ENCODE peak calls at places on chromosomes 3 and 15, in eight cellular contexts. F is astrocyte, I is fibroblast of lung, Z is heart left ventricle, Y is astrocyte of the spinal cord, E is kidney epithelial cell, R is endodermal cell, A is fibroblast of pulmonary artery. K is an unnamed sample.

GRCh38 chr3:14837864-14838263 is 19.1 kb downstream of the FGD5 start:
- DNase-seq in A (peak), R (no peak), I (no peak), E (no peak), F (no peak), Z (no peak), Y (no peak), K (no peak)

GRCh38 chr15:61393949-61394348 is 164.8 kb upstream of the RORA start:
- DNase-seq in Z (no peak), I (no peak), A (no peak), Y (peak), R (no peak), F (no peak), E (no peak), K (no peak)

GRCh38 chr15:23628612-23629233 is 18.9 kb downstream of the MAGEL2 start:
- DNase-seq in Y (no peak), R (peak), I (no peak), Z (no peak), F (no peak), A (no peak), E (no peak), K (no peak)

GRCh38 chr3:9099711-9100110 is 136.4 kb upstream of the RAD18 start:
- DNase-seq in R (peak), Y (no peak), A (no peak), E (no peak), F (no peak), Z (no peak), I (no peak), K (no peak)

GRCh38 chr3:128491071-128491899 is 1.7 kb downstream of the GATA2 start:
- DNase-seq in R (peak), A (no peak), Y (no peak), E (no peak), I (peak), F (no peak), Z (no peak), K (peak)

GRCh38 chr3:128486692-128487537 is 6.1 kb downstream of the GATA2 start:
- DNase-seq in R (peak), Y (no peak), Z (no peak), A (peak), I (peak), E (no peak), F (no peak), K (no peak)

GRCh38 chr15:93943607-93944006 is 287.8 kb upstream of the MCTP2 start:
- DNase-seq in A (no peak), I (peak), E (no peak), Z (no peak), F (peak), R (no peak), Y (no peak), K (no peak)

GRCh38 chr3:107599755-107600122 is 77.0 kb downstream of the BBX start:
- DNase-seq in A (no peak), E (no peak), Z (no peak), F (no peak), R (no peak), I (peak), Y (peak), K (no peak)

GRCh38 chr3:146577662-146578061 is 27.5 kb downstream of the PLSCR5 start:
- DNase-seq in F (peak), Y (peak), I (peak), A (peak), Z (no peak), E (no peak), R (no peak), K (no peak)

GRCh38 chr15:44075535-44075934 is 119.5 kb downstream of the FRMD5 start:
- DNase-seq in F (peak), Z (no peak), Y (peak), E (no peak), I (peak), R (no peak), A (peak), K (no peak)

GRCh38 chr3:159669024-159669476 is 319.6 kb upstream of the IL12A start:
- DNase-seq in E (peak), R (no peak), A (peak), Y (peak), I (peak), F (peak), Z (no peak), K (no peak)

GRCh38 chr3:73623996-73624362 is 762 bp downstream of the PDZRN3 start:
- DNase-seq in Y (peak), R (peak), Z (peak), I (peak), A (peak), F (peak), E (no peak), K (peak)

GRCh38 chr15:35078221-35078915 is 6.7 kb downstream of the NANOGP8 start:
- DNase-seq in A (peak), Y (peak), R (peak), F (peak), I (peak), Z (no peak), E (peak), K (no peak)

GRCh38 chr3:149701206-149701976 is 43.6 kb upstream of the WWTR1 start:
- DNase-seq in A (no peak), Z (no peak), R (no peak), I (no peak), E (no peak), Y (no peak), F (no peak), K (no peak)

GRCh38 chr3:175433026-175433668 is 574.0 kb downstream of the NAALADL2 start:
- DNase-seq in R (no peak), E (no peak), Z (no peak), I (peak), F (peak), Y (peak), A (peak), K (no peak)

GRCh38 chr3:94234177-94234788 is 171.4 kb downstream of the NSUN3 start:
- DNase-seq in R (peak), F (peak), Z (no peak), I (peak), A (peak), Y (peak), E (no peak), K (no peak)

GRCh38 chr3:171950373-171950772 is 89.0 kb upstream of the FNDC3B start:
- DNase-seq in R (peak), A (peak), E (no peak), F (peak), I (peak), Z (no peak), Y (peak), K (no peak)

GRCh38 chr15:59410448-59410896 is 27.5 kb upstream of the FAM81A start:
- DNase-seq in I (peak), Y (no peak), R (no peak), E (peak), Z (no peak), F (peak), A (peak), K (no peak)
- H3K4me3 ChIP-seq in I (no peak), Y (no peak), R (no peak), E (no peak), Z (no peak), F (no peak), A (no peak), K (no peak)

DNA sequence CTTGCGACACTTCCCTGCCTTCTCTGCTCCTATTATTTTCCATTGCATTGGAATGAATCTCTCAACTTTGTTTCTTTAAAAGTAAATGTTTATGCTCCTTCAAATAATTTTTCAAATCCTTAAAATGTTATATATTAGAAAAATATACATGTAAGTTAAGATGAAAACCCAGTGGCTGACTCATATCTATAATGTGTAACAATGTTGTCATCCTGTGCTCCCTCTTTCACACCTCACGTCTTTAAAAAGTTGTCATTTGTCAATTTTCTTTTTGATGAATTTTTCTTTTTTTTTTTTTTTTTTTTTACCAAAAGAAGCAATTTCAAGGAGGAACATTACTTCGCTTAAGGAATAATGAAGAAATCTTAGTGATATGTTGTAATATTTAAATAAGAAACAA is 3.7 kb downstream of the RBMS3 start:
- DNase-seq in I (no peak), R (no peak), E (no peak), Z (no peak), F (no peak), A (peak), Y (no peak), K (no peak)
- H3K4me3 ChIP-seq in I (peak), R (no peak), E (no peak), Z (peak), F (peak), A (peak), Y (peak), K (no peak)

GRCh38 chr3:195084746-195085145 is 186.2 kb downstream of the XXYLT1 start:
- DNase-seq in A (no peak), Z (peak), F (no peak), I (no peak), E (no peak), R (no peak), Y (no peak), K (peak)

GRCh38 chr3:195086885-195087284 is 184.1 kb downstream of the XXYLT1 start:
- DNase-seq in F (no peak), E (no peak), I (no peak), Z (peak), A (no peak), Y (no peak), R (no peak), K (peak)

GRCh38 chr3:195086341-195086740 is 184.6 kb downstream of the XXYLT1 start:
- DNase-seq in E (no peak), I (no peak), Y (no peak), Z (peak), A (no peak), R (no peak), F (no peak), K (peak)

GRCh38 chr3:195085356-195086130 is 185.4 kb downstream of the XXYLT1 start:
- DNase-seq in R (no peak), Y (no peak), F (no peak), A (no peak), Z (peak), E (no peak), I (no peak), K (peak)

GRCh38 chr3:195087321-195087720 is 183.6 kb downstream of the XXYLT1 start:
- DNase-seq in I (no peak), R (peak), A (no peak), Y (no peak), F (no peak), E (no peak), Z (peak), K (peak)
- H3K4me3 ChIP-seq in I (no peak), R (peak), A (no peak), Y (no peak), F (no peak), E (no peak), Z (no peak), K (no peak)

GRCh38 chr3:55531266-55531665 is 44.2 kb upstream of the WNT5A start:
- DNase-seq in Z (no peak), Y (no peak), F (no peak), I (no peak), E (no peak), R (no peak), A (no peak), K (no peak)

GRCh38 chr3:55537563-55537962 is 50.5 kb upstream of the WNT5A start:
- DNase-seq in R (no peak), E (no peak), F (no peak), A (no peak), I (no peak), Z (no peak), Y (no peak), K (no peak)

GRCh38 chr3:55538158-55538557 is 51.1 kb upstream of the WNT5A start:
- DNase-seq in R (no peak), I (no peak), F (no peak), Y (no peak), E (no peak), A (no peak), Z (no peak), K (no peak)

GRCh38 chr3:55532806-55533205 is 45.7 kb upstream of the WNT5A start:
- DNase-seq in A (no peak), Z (no peak), R (no peak), Y (no peak), E (no peak), I (no peak), F (no peak), K (no peak)

DNA sequence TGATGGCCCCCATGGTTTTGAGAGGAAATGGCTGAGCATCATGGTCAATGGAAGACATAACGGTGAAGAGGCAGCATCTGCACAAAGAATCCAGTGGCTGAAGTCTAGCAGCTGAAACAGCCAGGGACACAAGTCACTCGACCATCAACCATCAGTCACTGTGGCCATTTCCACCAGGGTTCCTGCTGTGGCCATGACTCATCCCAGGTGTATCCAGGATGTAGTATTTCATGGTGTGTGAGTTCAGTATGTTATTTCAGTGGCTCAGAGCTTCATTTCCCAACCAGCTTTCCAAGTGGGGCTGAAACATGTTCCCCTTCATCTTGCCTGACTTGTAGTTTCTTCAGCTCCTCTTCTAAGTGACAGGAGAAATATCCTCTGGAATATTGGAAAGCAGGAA is 47.8 kb upstream of the WNT5A start:
- DNase-seq in Z (no peak), E (peak), R (no peak), Y (no peak), I (peak), A (no peak), F (no peak), K (no peak)
- H3K4me3 ChIP-seq in Z (no peak), E (no peak), R (no peak), Y (no peak), I (no peak), A (no peak), F (no peak), K (no peak)

GRCh38 chr3:177126015-177126773 is 71.1 kb downstream of the TBL1XR1 start:
- DNase-seq in Y (peak), Z (no peak), A (peak), E (no peak), F (peak), R (no peak), I (peak), K (no peak)
- H3K4me3 ChIP-seq in Y (no peak), Z (no peak), A (no peak), E (no peak), F (no peak), R (no peak), I (no peak), K (no peak)

DNA sequence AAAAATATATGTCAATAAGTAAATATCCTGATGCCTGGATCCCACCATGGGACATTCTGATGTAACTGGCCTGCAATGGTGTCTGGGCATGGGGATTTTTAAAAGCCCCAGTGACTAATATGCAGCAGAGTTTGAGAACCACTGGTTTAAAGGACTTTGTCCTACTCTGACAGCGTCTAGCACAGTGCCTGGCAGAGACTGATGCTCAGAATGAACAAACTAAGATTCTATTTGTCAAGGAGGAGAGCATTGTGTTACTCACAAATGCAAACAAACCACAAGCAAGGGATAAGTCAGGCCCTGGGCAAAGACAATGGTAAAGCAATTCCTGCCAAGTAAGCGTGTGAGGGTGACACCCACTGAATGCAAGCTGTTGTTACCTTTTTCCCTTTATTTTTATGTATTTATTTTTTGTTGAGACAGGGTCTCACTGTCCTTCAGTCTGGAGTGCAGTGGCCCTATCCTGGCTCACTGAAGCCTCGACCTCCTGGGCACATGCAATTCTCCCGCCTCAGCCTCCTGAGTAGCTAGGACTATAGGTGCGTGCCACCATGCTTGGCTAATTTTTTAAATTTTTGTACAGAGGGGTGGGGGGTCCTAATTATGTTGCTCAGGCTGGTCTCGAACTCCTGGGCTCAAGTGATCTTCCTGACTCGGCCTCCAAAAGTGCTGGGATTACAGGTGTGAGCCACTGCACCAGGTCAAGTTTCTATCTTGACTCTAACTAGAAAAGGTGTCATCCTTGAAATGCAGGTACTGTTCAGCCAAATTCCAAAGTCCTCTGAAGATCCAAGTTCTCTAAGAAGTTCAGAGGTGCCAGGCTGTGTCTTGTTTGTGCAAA is 909 bp upstream of the GPD1L start:
- DNase-seq in A (peak), F (no peak), Y (peak), I (no peak), R (no peak), Z (no peak), E (no peak), K (no peak)
- H3K4me3 ChIP-seq in A (no peak), F (peak), Y (no peak), I (no peak), R (no peak), Z (peak), E (no peak), K (no peak)

DNA sequence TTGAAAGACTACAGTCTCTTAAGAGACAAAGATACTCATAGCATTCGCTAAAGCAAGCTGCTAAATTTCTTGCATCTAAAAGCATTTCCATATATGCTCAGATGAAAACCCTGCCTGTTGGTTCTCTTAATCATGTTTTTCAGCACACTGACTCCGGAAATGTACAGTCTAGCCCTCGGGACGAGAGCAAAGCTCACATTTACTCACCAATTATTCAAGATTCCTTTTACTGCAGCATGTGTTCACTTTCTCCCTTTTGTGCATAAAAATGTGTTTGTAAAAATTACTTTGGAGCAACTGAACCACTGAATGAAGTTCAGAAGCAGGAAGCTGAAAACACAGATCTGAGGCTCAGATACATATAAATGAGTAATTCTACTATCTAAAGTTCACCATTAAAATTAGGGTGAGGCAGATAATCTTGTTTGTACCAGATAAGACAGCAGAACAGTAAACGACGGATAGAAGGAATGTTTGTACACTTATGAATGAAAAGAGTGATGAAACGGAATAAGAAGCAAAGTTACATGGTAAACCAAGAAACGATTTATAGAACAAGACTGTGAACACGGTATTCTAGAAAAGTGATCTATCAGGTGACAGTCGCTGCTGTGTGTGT is 118.7 kb downstream of the GOLIM4 start:
- DNase-seq in R (no peak), F (no peak), E (no peak), A (peak), Y (peak), Z (no peak), I (no peak), K (no peak)
- H3K4me3 ChIP-seq in R (no peak), F (no peak), E (no peak), A (no peak), Y (no peak), Z (no peak), I (no peak), K (no peak)

GRCh38 chr15:38074029-38074428 is 139.6 kb downstream of the TMCO5A start:
- DNase-seq in E (no peak), F (no peak), A (no peak), Y (peak), R (no peak), I (peak), Z (no peak), K (no peak)

GRCh38 chr15:38072007-38072506 is 137.6 kb downstream of the TMCO5A start:
- DNase-seq in A (no peak), Z (no peak), F (no peak), Y (no peak), E (no peak), R (no peak), I (no peak), K (peak)

GRCh38 chr15:38073278-38073930 is 139.0 kb downstream of the TMCO5A start:
- DNase-seq in Y (peak), A (peak), Z (no peak), R (peak), F (no peak), I (peak), E (no peak), K (peak)

GRCh38 chr15:38071211-38071972 is 137.0 kb downstream of the TMCO5A start:
- DNase-seq in A (no peak), Y (no peak), I (no peak), E (no peak), F (no peak), Z (no peak), R (no peak), K (no peak)

DNA sequence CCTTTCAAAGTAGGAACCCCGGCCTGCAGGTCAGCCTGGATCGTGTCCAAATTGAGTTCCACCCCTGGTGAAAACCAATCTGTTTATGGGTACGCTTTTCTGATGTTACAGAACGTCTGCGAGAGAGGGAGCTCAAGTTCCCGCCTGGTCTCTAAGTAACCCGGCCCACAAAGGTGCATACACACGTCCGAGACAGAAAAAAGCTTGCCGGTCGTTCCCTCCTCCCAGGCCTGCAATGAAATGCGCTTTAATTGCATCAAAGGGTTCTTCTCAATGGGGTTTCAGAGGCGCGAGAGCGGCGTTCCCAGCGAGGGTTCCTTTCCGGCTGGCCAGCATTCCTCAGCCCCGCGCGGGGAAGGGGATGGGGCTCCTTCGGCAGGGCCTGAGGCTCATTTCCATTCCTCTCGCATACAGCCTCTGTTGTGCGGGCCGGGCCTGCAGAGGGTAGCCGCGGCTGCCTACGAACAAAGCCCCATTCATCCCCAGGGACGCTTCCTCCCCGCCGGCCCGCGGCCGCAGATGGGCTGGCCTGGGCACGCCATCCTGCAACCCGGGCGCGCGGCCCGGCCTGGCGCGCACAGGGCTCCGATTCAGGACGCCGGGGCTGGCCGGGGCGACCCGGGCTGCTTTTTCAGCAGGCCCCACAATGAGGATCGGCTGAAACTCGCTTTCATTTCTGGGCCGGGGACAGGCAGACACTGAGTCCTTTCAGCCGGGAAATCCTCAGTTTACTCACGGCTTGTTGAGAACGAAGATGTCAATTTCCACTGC is 138.3 kb downstream of the TMCO5A start:
- DNase-seq in Y (peak), A (peak), E (no peak), F (peak), I (peak), Z (peak), R (peak), K (peak)
- H3K4me3 ChIP-seq in Y (peak), A (peak), E (peak), F (peak), I (no peak), Z (peak), R (peak), K (peak)

K was measured in aorta.